ENCODE peak calls at places on chromosomes 6 and 20, in five cellular contexts. Y is cardiac muscle cell, A is right lobe of liver, H is ovary, P is foreskin fibroblast. K is an unnamed sample.

GRCh38 chr6:168618546-168619315 is 177.7 kb downstream of the SMOC2 start:
- DNase-seq in Y (no peak), A (no peak), H (no peak), P (no peak), K (no peak)

GRCh38 chr20:39258253-39258652 is 296.1 kb downstream of the DHX35 start:
- DNase-seq in Y (no peak), A (no peak), H (no peak), P (no peak), K (no peak)

GRCh38 chr6:137304020-137304780 is 85.0 kb upstream of the IFNGR1 start:
- DNase-seq in Y (no peak), A (no peak), H (no peak), P (no peak), K (no peak)

GRCh38 chr20:32580970-32581838 is 3.9 kb downstream of the NOL4L start:
- DNase-seq in Y (no peak), A (no peak), H (no peak), P (no peak), K (no peak)

GRCh38 chr6:141326426-141326825 is 806.3 kb upstream of the GJE1 start:
- DNase-seq in Y (peak), A (no peak), H (no peak), P (peak), K (no peak)

GRCh38 chr20:57266251-57267157 is at the start of gene BMP7:
- DNase-seq in Y (no peak), A (no peak), H (no peak), P (no peak), K (no peak)

GRCh38 chr20:25217161-25218108 is 21.9 kb downstream of the ENTPD6 start:
- DNase-seq in Y (no peak), A (no peak), H (no peak), P (no peak), K (no peak)

GRCh38 chr20:59764037-59764436 is 159.7 kb downstream of the PHACTR3 start:
- DNase-seq in Y (no peak), A (no peak), H (no peak), P (no peak), K (no peak)

GRCh38 chr6:14640631-14641030 is 523.1 kb downstream of the CD83 start:
- DNase-seq in Y (no peak), A (no peak), H (no peak), P (no peak), K (peak)

GRCh38 chr20:40953856-40954255 is 74.8 kb upstream of the TOP1 start:
- DNase-seq in Y (no peak), A (no peak), H (no peak), P (peak), K (no peak)

GRCh38 chr20:8357703-8358102 is 225.6 kb downstream of the PLCB1 start:
- DNase-seq in Y (no peak), A (no peak), H (no peak), P (no peak), K (no peak)

GRCh38 chr20:905999-906520 is 10.1 kb downstream of the ANGPT4 start:
- DNase-seq in Y (no peak), A (no peak), H (no peak), P (no peak), K (no peak)

GRCh38 chr6:107458687-107459282 is 579 bp downstream of the PDSS2 start:
- DNase-seq in Y (peak), A (no peak), H (no peak), P (peak), K (no peak)

GRCh38 chr20:63138855-63139341 is 77.0 kb downstream of the YTHDF1 start:
- DNase-seq in Y (peak), A (no peak), H (no peak), P (no peak), K (no peak)

GRCh38 chr20:63158352-63158751 is 57.6 kb downstream of the YTHDF1 start:
- DNase-seq in Y (no peak), A (no peak), H (no peak), P (no peak), K (no peak)

DNA sequence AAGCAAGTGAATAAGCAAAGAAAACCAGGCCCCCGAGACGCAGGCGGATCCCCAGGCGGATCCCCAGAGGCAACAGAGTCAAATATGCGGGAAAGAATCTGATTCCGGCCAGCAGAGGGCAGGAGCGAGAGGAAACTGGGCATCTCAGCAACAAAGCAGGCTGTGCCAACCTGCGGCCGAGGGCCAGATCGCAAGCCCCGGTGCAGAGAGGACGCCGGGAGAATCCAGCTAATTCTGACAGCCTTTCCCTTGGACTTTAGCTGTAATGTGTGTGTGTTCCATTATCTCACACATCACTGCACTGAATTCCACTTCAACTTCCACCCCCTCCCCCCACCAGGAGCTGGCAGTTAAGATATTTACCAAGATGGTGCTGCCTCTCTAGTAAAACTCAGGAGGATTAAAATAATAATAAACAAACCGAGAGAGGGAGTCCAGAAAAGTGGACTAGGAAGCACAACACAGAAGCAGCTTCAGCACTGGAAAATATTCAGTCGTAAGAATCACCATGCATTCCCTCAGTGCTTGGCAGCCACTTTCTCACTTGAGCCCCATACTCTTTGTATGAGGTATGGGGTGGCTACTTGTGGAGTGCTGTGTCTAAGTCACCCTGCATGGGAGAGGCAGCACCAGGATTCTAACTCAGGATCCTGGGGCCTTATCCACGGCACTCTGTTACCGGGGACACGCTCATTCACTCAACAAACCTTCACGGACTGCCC is 66.2 kb upstream of the SNX9 start:
- DNase-seq in Y (peak), A (peak), H (peak), P (peak), K (peak)
- H3K4me3 ChIP-seq in Y (no peak), A (no peak), H (no peak), P (no peak), K (no peak)

GRCh38 chr20:34302723-34303528 is at the start of gene AHCY:
- DNase-seq in Y (peak), A (peak), H (peak), P (peak), K (peak)
- H3K4me3 ChIP-seq in Y (peak), A (peak), H (peak), P (peak), K (peak)

GRCh38 chr6:166317261-166318212 is 9.3 kb upstream of the PRR18 start:
- DNase-seq in Y (no peak), A (no peak), H (no peak), P (no peak), K (no peak)
- H3K4me3 ChIP-seq in Y (no peak), A (no peak), H (no peak), P (no peak), K (no peak)

GRCh38 chr20:49319204-49319809 is 41.5 kb upstream of the ZNFX1 start:
- DNase-seq in Y (no peak), A (no peak), H (no peak), P (no peak), K (no peak)
- H3K4me3 ChIP-seq in Y (peak), A (no peak), H (no peak), P (no peak), K (peak)

GRCh38 chr20:45374101-45374467 is 4.0 kb downstream of the TP53TG5 start:
- DNase-seq in Y (no peak), A (no peak), H (no peak), P (no peak), K (no peak)

GRCh38 chr20:45373353-45374100 is 4.6 kb downstream of the TP53TG5 start:
- DNase-seq in Y (peak), A (peak), H (peak), P (peak), K (peak)

GRCh38 chr20:45372241-45372640 is 5.9 kb downstream of the TP53TG5 start:
- DNase-seq in Y (no peak), A (no peak), H (no peak), P (no peak), K (no peak)

GRCh38 chr20:45370571-45371204 is 7.4 kb downstream of the TP53TG5 start:
- DNase-seq in Y (no peak), A (no peak), H (no peak), P (no peak), K (no peak)

DNA sequence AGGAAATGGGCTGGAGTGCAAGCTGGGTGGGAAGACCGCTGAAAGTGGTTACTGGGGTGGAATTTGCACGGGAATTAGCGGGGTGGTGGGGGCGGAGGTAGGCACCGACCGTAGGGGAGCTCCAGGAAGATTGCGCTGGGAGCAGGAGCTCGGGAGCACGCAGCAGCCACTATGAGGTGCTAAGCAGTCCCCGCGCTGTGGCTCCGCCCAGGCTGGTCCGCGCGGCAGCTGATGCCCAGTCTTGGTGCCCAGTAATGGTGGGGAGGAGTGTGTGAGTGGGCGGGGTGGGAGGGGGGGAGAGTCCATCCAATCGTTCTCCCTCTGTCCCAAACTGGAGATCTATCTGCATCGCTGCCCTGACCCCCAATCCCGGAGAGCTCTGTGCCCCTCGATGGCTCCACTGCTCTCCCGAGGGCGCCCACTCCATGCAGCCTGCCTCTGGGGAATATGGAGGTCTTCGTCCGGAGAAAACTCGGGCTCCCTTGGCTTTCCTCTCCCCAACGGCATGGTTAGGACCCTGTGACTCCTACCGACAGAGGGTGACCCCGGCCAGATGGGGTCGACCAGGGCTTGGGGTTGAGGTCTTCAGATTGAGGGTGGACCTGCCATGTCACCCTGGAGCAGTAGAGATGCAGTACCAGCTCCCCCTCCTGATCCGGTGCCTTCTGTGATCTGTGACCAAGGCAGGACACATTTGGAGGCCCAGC is 5.3 kb downstream of the TP53TG5 start:
- DNase-seq in Y (peak), A (no peak), H (peak), P (no peak), K (no peak)
- H3K4me3 ChIP-seq in Y (no peak), A (peak), H (peak), P (peak), K (no peak)

DNA sequence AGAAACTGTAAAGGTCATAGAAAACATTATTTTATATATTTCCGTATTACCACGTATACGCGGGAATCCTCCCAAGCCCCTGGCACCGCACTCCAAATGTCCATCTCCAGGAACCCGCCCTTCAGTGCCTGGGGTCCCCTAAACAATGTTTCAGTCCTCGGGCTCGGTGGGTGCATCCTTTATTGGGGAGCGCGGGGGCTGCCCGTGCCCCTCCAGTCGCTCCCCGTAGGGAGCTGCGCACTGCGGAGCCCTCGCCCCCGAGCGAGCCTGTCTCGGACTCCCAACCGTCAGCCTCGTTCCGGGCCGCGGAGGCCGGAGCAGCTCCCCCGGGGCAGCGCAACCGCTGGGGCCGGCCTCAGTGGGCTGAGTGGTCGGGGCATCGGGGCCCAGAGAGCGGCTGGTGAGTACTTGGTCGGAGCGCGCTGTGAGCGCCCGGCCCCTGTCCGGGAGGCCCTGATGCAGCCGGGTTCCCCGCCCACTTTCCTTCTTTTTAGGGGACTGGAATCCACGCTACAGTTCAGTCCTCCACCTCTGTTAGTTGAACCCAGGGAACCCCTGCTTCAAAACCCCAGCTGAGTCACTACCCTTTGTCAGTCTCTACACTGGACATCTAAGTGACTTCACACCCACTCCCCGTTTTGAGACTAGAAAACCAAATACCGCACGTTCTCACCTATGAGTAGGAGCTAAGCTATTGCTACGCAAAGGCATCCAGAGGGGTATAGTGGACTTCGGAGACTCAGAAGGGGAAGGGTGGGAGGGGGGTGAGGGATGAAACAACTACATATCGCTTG is at the start of gene DNAH8:
- DNase-seq in Y (peak), A (no peak), H (no peak), P (no peak), K (no peak)
- H3K4me3 ChIP-seq in Y (peak), A (peak), H (peak), P (peak), K (no peak)

GRCh38 chr20:2692886-2693285 is 306 bp downstream of the EBF4 start:
- DNase-seq in Y (peak), A (no peak), H (no peak), P (no peak), K (no peak)
- H3K4me3 ChIP-seq in Y (peak), A (peak), H (peak), P (no peak), K (no peak)

GRCh38 chr6:28511628-28512300 is 3.8 kb downstream of the GPX6 start:
- DNase-seq in Y (no peak), A (no peak), H (no peak), P (no peak), K (no peak)
- H3K4me3 ChIP-seq in Y (no peak), A (no peak), H (no peak), P (no peak), K (no peak)

DNA sequence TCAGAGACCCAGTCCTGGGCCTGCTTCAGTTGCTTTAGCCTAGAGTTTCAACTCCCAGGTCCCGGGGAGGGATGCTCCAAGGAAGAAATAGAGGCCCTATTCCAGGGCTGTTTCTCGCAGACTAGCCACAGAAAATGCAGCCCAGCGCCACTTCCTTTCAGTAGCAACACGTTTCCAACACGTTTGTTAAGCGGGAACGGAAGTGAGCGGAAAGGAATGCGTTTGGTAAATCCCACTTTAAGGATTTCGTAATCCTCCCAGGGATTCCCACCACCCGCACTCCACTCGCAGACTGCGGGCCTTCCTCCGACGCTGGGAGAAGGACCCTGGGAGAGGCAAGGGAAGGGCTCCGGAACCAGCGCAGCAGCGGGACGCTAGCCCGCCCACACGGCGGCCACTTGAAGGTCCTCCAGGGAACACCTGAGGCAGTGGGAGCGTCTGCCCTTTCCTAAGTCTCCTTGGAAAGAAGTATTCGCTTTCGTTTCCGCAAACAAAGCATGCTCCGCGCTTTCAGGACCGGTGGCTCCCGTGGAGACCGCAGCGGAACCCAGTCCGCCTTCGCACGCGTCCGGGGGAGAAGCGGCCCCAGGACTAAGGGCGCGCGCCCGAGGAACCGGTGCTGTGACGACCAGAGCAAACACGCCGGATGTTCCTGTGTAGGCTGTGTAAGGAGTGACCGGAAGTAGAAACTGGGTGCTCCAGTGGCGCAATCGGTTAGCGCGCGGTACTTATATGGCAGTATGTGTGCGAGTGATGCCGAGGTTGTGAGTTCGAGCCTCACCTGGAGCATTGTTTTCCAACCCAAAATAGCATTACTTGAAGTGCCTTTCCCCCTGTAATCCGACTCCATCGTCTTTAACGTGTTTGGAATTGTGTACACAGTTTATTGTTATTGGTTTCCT is 227.6 kb upstream of the PRSS16 start:
- DNase-seq in Y (peak), A (peak), H (peak), P (peak), K (peak)
- H3K4me3 ChIP-seq in Y (peak), A (peak), H (peak), P (peak), K (peak)

DNA sequence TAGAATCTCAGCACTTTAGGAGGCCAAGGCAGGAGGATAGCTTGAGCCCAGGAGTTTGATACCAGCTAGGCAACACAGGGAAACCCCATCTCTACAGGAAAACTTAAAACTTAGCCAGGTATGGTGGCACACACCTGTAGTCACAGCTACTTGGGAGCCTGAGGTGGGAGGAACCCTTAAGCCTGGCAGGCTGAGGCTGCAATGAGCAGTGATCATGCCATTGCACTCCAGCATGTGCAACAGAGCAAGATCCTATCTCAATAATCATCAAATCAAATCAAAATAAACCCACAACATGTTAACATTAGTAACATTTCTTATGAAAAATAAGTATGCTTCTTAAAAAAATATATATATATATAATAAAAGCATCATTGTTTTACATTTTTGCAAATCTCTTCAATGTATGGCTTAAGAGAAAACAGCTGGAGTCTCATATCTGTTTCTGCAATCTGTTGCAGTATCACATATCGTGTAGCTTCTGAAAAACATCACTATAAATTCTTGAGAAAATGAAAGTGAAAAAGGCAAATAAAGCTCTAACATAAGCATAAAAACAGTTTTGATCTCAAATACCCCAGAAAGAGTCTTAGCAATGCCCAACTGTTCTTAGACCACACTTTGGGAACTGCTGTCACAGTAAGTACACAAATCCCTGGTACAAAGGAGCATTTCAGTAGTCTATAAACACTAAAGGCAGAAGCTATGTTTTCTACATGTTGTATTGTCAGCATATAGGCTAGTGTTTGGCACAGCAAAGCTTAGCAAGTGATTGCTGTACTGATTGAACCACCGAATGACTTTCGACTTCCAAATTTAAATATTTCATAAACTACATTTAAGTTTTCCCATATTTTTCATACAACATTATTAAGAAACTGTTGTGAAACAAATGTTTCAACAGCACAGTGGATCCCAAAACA is 8.0 kb downstream of the MMUT start:
- DNase-seq in Y (no peak), A (no peak), H (no peak), P (no peak), K (no peak)
- H3K4me3 ChIP-seq in Y (no peak), A (no peak), H (no peak), P (no peak), K (no peak)